ENCODE peak calls at places on chromosomes 16 and 17, in six cellular contexts. A, T, L, R, H and O are unnamed samples.

GRCh38 chr17:1999557-2000251 is 25.4 kb downstream of the RTN4RL1 start:
- DNase-seq in A (peak; percentile 9), T (no peak), L (no peak), R (no peak), H (no peak), O (no peak)

GRCh38 chr16:10688726-10689125 is 6.0 kb downstream of the TEKT5 start:
- DNase-seq in A (no peak), T (no peak), L (no peak), R (no peak), H (no peak), O (no peak)

GRCh38 chr16:89366561-89367537 is 123.5 kb downstream of the ANKRD11 start:
- DNase-seq in A (no peak), T (no peak), L (no peak), R (no peak), H (no peak), O (no peak)

GRCh38 chr16:50021509-50021908 is 3.5 kb upstream of the CNEP1R1 start:
- DNase-seq in A (peak; percentile 4), T (no peak), L (no peak), R (no peak), H (no peak), O (no peak)

GRCh38 chr16:75566040-75566888 is at the start of gene GABARAPL2:
- DNase-seq in A (peak; percentile 84), T (peak; percentile 91), L (peak; percentile 83), R (peak; percentile 45), H (peak; percentile 91), O (peak; percentile 86)

GRCh38 chr17:18025596-18026407 is 13.2 kb downstream of the ATPAF2 start:
- DNase-seq in A (peak; percentile 70), T (no peak), L (no peak), R (no peak), H (no peak), O (no peak)

GRCh38 chr17:64262422-64263260 is at the start of gene TEX2:
- DNase-seq in A (peak; percentile 39), T (peak; percentile 81), L (peak; percentile 53), R (no peak), H (peak; percentile 62), O (peak; percentile 36)

GRCh38 chr17:28173071-28173561 is 130.6 kb downstream of the NLK start:
- DNase-seq in A (peak; percentile 16), T (no peak), L (no peak), R (no peak), H (no peak), O (no peak)

GRCh38 chr17:48625502-48626201 is 506 bp downstream of the HOXB9 start:
- DNase-seq in A (no peak), T (no peak), L (no peak), R (no peak), H (peak; percentile 32), O (peak; percentile 52)

GRCh38 chr17:77436481-77436880 is 295.7 kb downstream of the SEC14L1 start:
- DNase-seq in A (no peak), T (no peak), L (no peak), R (no peak), H (no peak), O (no peak)

GRCh38 chr16:85360323-85361277 is 248.3 kb upstream of the CIBAR2 start:
- DNase-seq in A (no peak), T (peak; percentile 68), L (no peak), R (no peak), H (no peak), O (no peak)

GRCh38 chr17:28371245-28372202 is at the start of gene SARM1:
- DNase-seq in A (peak; percentile 54), T (peak; percentile 82), L (peak; percentile 60), R (peak; percentile 81), H (peak; percentile 74), O (peak; percentile 95)

GRCh38 chr17:36001862-36002603 is 680 bp upstream of the CCL15 start:
- DNase-seq in A (no peak), T (peak; percentile 52), L (no peak), R (no peak), H (no peak), O (no peak)

GRCh38 chr17:34607917-34608316 is 28.5 kb downstream of the TMEM132E start:
- DNase-seq in A (no peak), T (no peak), L (no peak), R (no peak), H (no peak), O (no peak)

GRCh38 chr16:23521037-23521743 is 10.9 kb upstream of the GGA2 start:
- DNase-seq in A (no peak), T (no peak), L (no peak), R (no peak), H (no peak), O (no peak)

GRCh38 chr16:81492307-81492706 is 47.7 kb downstream of the CMIP start:
- DNase-seq in A (peak; percentile 48), T (no peak), L (no peak), R (no peak), H (no peak), O (no peak)

GRCh38 chr17:64240741-64241347 is 22.2 kb downstream of the TEX2 start:
- DNase-seq in A (peak; percentile 57), T (no peak), L (no peak), R (peak; percentile 52), H (no peak), O (peak; percentile 78)

GRCh38 chr17:80124351-80124981 is 22.5 kb downstream of the EIF4A3 start:
- DNase-seq in A (peak; percentile 68), T (no peak), L (no peak), R (no peak), H (no peak), O (no peak)

GRCh38 chr17:27282054-27282501 is 11.8 kb upstream of the WSB1 start:
- DNase-seq in A (no peak), T (no peak), L (no peak), R (no peak), H (no peak), O (peak; percentile 54)

GRCh38 chr16:49441366-49441780 is 67.8 kb downstream of the C16orf78 start:
- DNase-seq in A (no peak), T (no peak), L (peak; percentile 61), R (no peak), H (peak; percentile 51), O (no peak)

GRCh38 chr17:81337449-81337848 is 42.3 kb upstream of the SLC38A10 start:
- DNase-seq in A (no peak), T (peak; percentile 84), L (no peak), R (no peak), H (no peak), O (no peak)

GRCh38 chr16:50520451-50521245 is 27.5 kb upstream of the NKD1 start:
- DNase-seq in A (no peak), T (no peak), L (no peak), R (no peak), H (no peak), O (no peak)

GRCh38 chr17:83176956-83177583 is 97.7 kb downstream of the METRNL start:
- DNase-seq in A (no peak), T (no peak), L (no peak), R (no peak), H (no peak), O (no peak)

GRCh38 chr16:3971261-3971660 is 90.7 kb upstream of the CREBBP start:
- DNase-seq in A (peak; percentile 74), T (peak; percentile 4), L (no peak), R (no peak), H (no peak), O (no peak)

GRCh38 chr16:24539850-24540484 is 601 bp downstream of the RBBP6 start:
- DNase-seq in A (peak; percentile 57), T (peak; percentile 82), L (peak; percentile 23), R (no peak), H (peak; percentile 58), O (peak; percentile 59)

GRCh38 chr17:42055496-42055895 is 5.1 kb upstream of the C17orf113 start:
- DNase-seq in A (no peak), T (no peak), L (no peak), R (no peak), H (no peak), O (no peak)

GRCh38 chr17:58380207-58381123 is 28.5 kb upstream of the SUPT4H1 start:
- DNase-seq in A (no peak), T (no peak), L (no peak), R (no peak), H (no peak), O (no peak)

GRCh38 chr16:28905800-28906372 is 19.2 kb downstream of the RABEP2 start:
- DNase-seq in A (no peak), T (no peak), L (no peak), R (no peak), H (no peak), O (no peak)

GRCh38 chr17:35002876-35003551 is 22.7 kb downstream of the LIG3 start:
- DNase-seq in A (no peak), T (no peak), L (no peak), R (peak; percentile 18), H (no peak), O (no peak)

GRCh38 chr17:2062571-2063183 is 7.8 kb downstream of the HIC1 start:
- DNase-seq in A (peak; percentile 70), T (no peak), L (no peak), R (no peak), H (no peak), O (peak; percentile 69)

GRCh38 chr16:69712277-69712676 is 14.1 kb downstream of the NQO1 start:
- DNase-seq in A (no peak), T (no peak), L (no peak), R (no peak), H (no peak), O (no peak)

GRCh38 chr17:2230877-2231276 is 72.7 kb downstream of the SMG6 start:
- DNase-seq in A (peak; percentile 38), T (no peak), L (no peak), R (no peak), H (no peak), O (no peak)

GRCh38 chr17:21078056-21078825 is 35.4 kb upstream of the USP22 start:
- DNase-seq in A (no peak), T (no peak), L (no peak), R (no peak), H (no peak), O (peak; percentile 24)